ENCODE peak calls at places on chromosomes 7 and 10, in six cellular contexts. D is NCI-H1105 treated with DMSO at 0.1 percent for 48 hours, Y is A172, H is choroid plexus epithelial cell, J is heart left ventricle, O is astrocyte of the spinal cord. L is an unnamed sample.

GRCh38 chr7:7151865-7152264 is 30.5 kb upstream of the C1GALT1 start:
- DNase-seq in H (no peak), D (no peak), Y (no peak), J (no peak), O (no peak), L (no peak)

GRCh38 chr10:69106900-69107511 is 17.0 kb upstream of the VPS26A start:
- DNase-seq in O (no peak), H (no peak), Y (no peak), J (no peak), D (no peak), L (no peak)

GRCh38 chr7:44103566-44103940 is 592 bp upstream of the AEBP1 start:
- DNase-seq in O (no peak), Y (no peak), J (no peak), H (no peak), D (no peak), L (no peak)

GRCh38 chr10:521844-522243 is 167.6 kb downstream of the DIP2C start:
- DNase-seq in D (no peak), Y (no peak), J (peak; percentile 52), H (no peak), O (no peak), L (no peak)

GRCh38 chr10:12659706-12660105 is 310.4 kb downstream of the CAMK1D start:
- DNase-seq in O (no peak), D (no peak), Y (no peak), H (no peak), J (no peak), L (no peak)

GRCh38 chr7:124713086-124713485 is 52.5 kb downstream of the GPR37 start:
- DNase-seq in J (no peak), H (no peak), D (no peak), O (peak; percentile 48), Y (no peak), L (no peak)

GRCh38 chr7:76303829-76304505 is 1.5 kb downstream of the HSPB1 start:
- DNase-seq in H (peak; percentile 38), J (no peak), Y (peak; percentile 76), O (peak; percentile 30), D (no peak), L (no peak)

GRCh38 chr10:100652406-100653130 is 92.8 kb upstream of the PAX2 start:
- DNase-seq in D (no peak), O (no peak), Y (no peak), H (no peak), J (no peak), L (no peak)

GRCh38 chr10:11145498-11145855 is 127.8 kb downstream of the CELF2 start:
- DNase-seq in D (no peak), O (no peak), H (peak; percentile 7), Y (no peak), J (peak; percentile 56), L (no peak)

GRCh38 chr7:24825931-24826661 is 68.8 kb upstream of the GSDME start:
- DNase-seq in J (no peak), D (no peak), H (peak; percentile 72), O (peak; percentile 84), Y (peak; percentile 94), L (no peak)

GRCh38 chr7:77674878-77675277 is 21.4 kb upstream of the RSBN1L start:
- DNase-seq in O (peak; percentile 33), J (no peak), D (no peak), Y (peak; percentile 75), H (no peak), L (no peak)

GRCh38 chr10:61302124-61302523 is 151.1 kb downstream of the TMEM26 start:
- DNase-seq in D (no peak), J (no peak), O (no peak), Y (no peak), H (no peak), L (no peak)

GRCh38 chr10:79383974-79384606 is 36.8 kb downstream of the PPIF start:
- DNase-seq in O (no peak), D (no peak), Y (no peak), J (peak; percentile 28), H (no peak), L (no peak)

GRCh38 chr7:99244942-99245341 is 27.7 kb upstream of the MYH16 start:
- DNase-seq in O (peak; percentile 31), Y (peak; percentile 80), D (no peak), H (no peak), J (no peak), L (no peak)

GRCh38 chr10:80154978-80155695 is 22.6 kb downstream of the PLAC9 start:
- DNase-seq in D (no peak), O (peak; percentile 96), Y (peak; percentile 69), J (no peak), H (peak; percentile 92), L (no peak)

L was measured in NCI-H1092.